ENCODE peak calls at places on chromosomes 11 and 22, in five cellular contexts. One of them, this sample, is unnamed.

GRCh38 chr11:12008790-12009616 is 577 bp upstream of the DKK3 start:
- DNase-seq in activated CD4-positive, CD25-positive, alpha-beta regulatory T cell: no peak
- DNase-seq in ovary: peak; percentile 50
- DNase-seq in CD4-positive, alpha-beta T cell: no peak
- DNase-seq in brain microvascular endothelial cell: no peak
- DNase-seq in this sample: peak; percentile 78

GRCh38 chr22:17199131-17199731 is 20.0 kb downstream of the ADA2 start:
- DNase-seq in brain microvascular endothelial cell: no peak
- DNase-seq in activated CD4-positive, CD25-positive, alpha-beta regulatory T cell: no peak
- DNase-seq in CD4-positive, alpha-beta T cell: no peak
- DNase-seq in ovary: peak; percentile 49
- DNase-seq in this sample: no peak

GRCh38 chr11:65524010-65524746 is 705 bp upstream of the SCYL1 start:
- DNase-seq in brain microvascular endothelial cell: no peak
- DNase-seq in CD4-positive, alpha-beta T cell: no peak
- DNase-seq in activated CD4-positive, CD25-positive, alpha-beta regulatory T cell: no peak
- DNase-seq in ovary: peak; percentile 82
- DNase-seq in this sample: peak; percentile 86

GRCh38 chr22:37499006-37499707 is 13.0 kb upstream of the MFNG start:
- DNase-seq in activated CD4-positive, CD25-positive, alpha-beta regulatory T cell: no peak
- DNase-seq in ovary: no peak
- DNase-seq in brain microvascular endothelial cell: no peak
- DNase-seq in CD4-positive, alpha-beta T cell: no peak
- DNase-seq in this sample: no peak

GRCh38 chr11:17992916-17993315 is 19.9 kb downstream of the SERGEF start:
- DNase-seq in ovary: no peak
- DNase-seq in CD4-positive, alpha-beta T cell: no peak
- DNase-seq in activated CD4-positive, CD25-positive, alpha-beta regulatory T cell: no peak
- DNase-seq in brain microvascular endothelial cell: no peak
- DNase-seq in this sample: no peak

GRCh38 chr11:112334381-112334780 is 73.7 kb upstream of the PLET1 start:
- DNase-seq in activated CD4-positive, CD25-positive, alpha-beta regulatory T cell: no peak
- DNase-seq in brain microvascular endothelial cell: no peak
- DNase-seq in CD4-positive, alpha-beta T cell: no peak
- DNase-seq in ovary: no peak
- DNase-seq in this sample: no peak

GRCh38 chr11:122046846-122047245 is 69.2 kb downstream of the BLID start:
- DNase-seq in activated CD4-positive, CD25-positive, alpha-beta regulatory T cell: no peak
- DNase-seq in CD4-positive, alpha-beta T cell: no peak
- DNase-seq in ovary: no peak
- DNase-seq in brain microvascular endothelial cell: peak; percentile 67
- DNase-seq in this sample: peak; percentile 67

GRCh38 chr11:109527496-109527895 is 105.5 kb downstream of the C11orf87 start:
- DNase-seq in brain microvascular endothelial cell: no peak
- DNase-seq in CD4-positive, alpha-beta T cell: no peak
- DNase-seq in ovary: no peak
- DNase-seq in activated CD4-positive, CD25-positive, alpha-beta regulatory T cell: no peak
- DNase-seq in this sample: no peak

GRCh38 chr22:46328797-46329196 is 6.7 kb upstream of the TRMU start:
- DNase-seq in CD4-positive, alpha-beta T cell: no peak
- DNase-seq in ovary: no peak
- DNase-seq in brain microvascular endothelial cell: no peak
- DNase-seq in activated CD4-positive, CD25-positive, alpha-beta regulatory T cell: no peak
- DNase-seq in this sample: no peak

GRCh38 chr11:104091281-104092071 is 55.0 kb downstream of the DDI1 start:
- DNase-seq in brain microvascular endothelial cell: no peak
- DNase-seq in ovary: no peak
- DNase-seq in CD4-positive, alpha-beta T cell: no peak
- DNase-seq in activated CD4-positive, CD25-positive, alpha-beta regulatory T cell: no peak
- DNase-seq in this sample: no peak

GRCh38 chr11:1918436-1919315 is 827 bp upstream of the TNNT3 start:
- DNase-seq in activated CD4-positive, CD25-positive, alpha-beta regulatory T cell: no peak
- DNase-seq in brain microvascular endothelial cell: no peak
- DNase-seq in ovary: no peak
- DNase-seq in CD4-positive, alpha-beta T cell: no peak
- DNase-seq in this sample: no peak

GRCh38 chr11:92211576-92212167 is 12.9 kb upstream of the FAT3 start:
- DNase-seq in activated CD4-positive, CD25-positive, alpha-beta regulatory T cell: no peak
- DNase-seq in brain microvascular endothelial cell: peak; percentile 22
- DNase-seq in ovary: no peak
- DNase-seq in CD4-positive, alpha-beta T cell: no peak
- DNase-seq in this sample: peak; percentile 52

GRCh38 chr11:105181521-105181920 is 42.0 kb upstream of the CARD18 start:
- DNase-seq in brain microvascular endothelial cell: no peak
- DNase-seq in activated CD4-positive, CD25-positive, alpha-beta regulatory T cell: no peak
- DNase-seq in ovary: no peak
- DNase-seq in CD4-positive, alpha-beta T cell: no peak
- DNase-seq in this sample: no peak

GRCh38 chr11:88174627-88175003 is 628 bp downstream of the RAB38 start:
- DNase-seq in brain microvascular endothelial cell: peak; percentile 76
- DNase-seq in CD4-positive, alpha-beta T cell: no peak
- DNase-seq in ovary: peak; percentile 58
- DNase-seq in activated CD4-positive, CD25-positive, alpha-beta regulatory T cell: no peak
- DNase-seq in this sample: peak; percentile 88

GRCh38 chr22:28905433-28905832 is 22.1 kb downstream of the ZNRF3 start:
- DNase-seq in ovary: no peak
- DNase-seq in activated CD4-positive, CD25-positive, alpha-beta regulatory T cell: no peak
- DNase-seq in brain microvascular endothelial cell: no peak
- DNase-seq in CD4-positive, alpha-beta T cell: no peak
- DNase-seq in this sample: no peak

GRCh38 chr22:19111140-19111539 is 11.1 kb downstream of the DGCR2 start:
- DNase-seq in CD4-positive, alpha-beta T cell: no peak
- DNase-seq in ovary: no peak
- DNase-seq in activated CD4-positive, CD25-positive, alpha-beta regulatory T cell: no peak
- DNase-seq in brain microvascular endothelial cell: no peak
- DNase-seq in this sample: no peak

GRCh38 chr11:126431401-126432064 is 76.0 kb downstream of the ST3GAL4 start:
- DNase-seq in activated CD4-positive, CD25-positive, alpha-beta regulatory T cell: no peak
- DNase-seq in ovary: peak; percentile 72
- DNase-seq in brain microvascular endothelial cell: peak; percentile 71
- DNase-seq in CD4-positive, alpha-beta T cell: no peak
- DNase-seq in this sample: peak; percentile 86

GRCh38 chr11:121592708-121593107 is 139.9 kb upstream of the SORL1-AS1 start:
- DNase-seq in ovary: no peak
- DNase-seq in brain microvascular endothelial cell: no peak
- DNase-seq in CD4-positive, alpha-beta T cell: no peak
- DNase-seq in activated CD4-positive, CD25-positive, alpha-beta regulatory T cell: no peak
- DNase-seq in this sample: no peak

GRCh38 chr11:426851-427250 is 12.1 kb upstream of the SIGIRR start:
- DNase-seq in brain microvascular endothelial cell: no peak
- DNase-seq in ovary: no peak
- DNase-seq in activated CD4-positive, CD25-positive, alpha-beta regulatory T cell: no peak
- DNase-seq in CD4-positive, alpha-beta T cell: no peak
- DNase-seq in this sample: no peak

GRCh38 chr11:69892237-69892985 is 73.2 kb upstream of the FGF3 start:
- DNase-seq in CD4-positive, alpha-beta T cell: no peak
- DNase-seq in ovary: no peak
- DNase-seq in activated CD4-positive, CD25-positive, alpha-beta regulatory T cell: no peak
- DNase-seq in brain microvascular endothelial cell: no peak
- DNase-seq in this sample: peak; percentile 54

GRCh38 chr11:3933165-3933628 is 77.7 kb downstream of the STIM1 start:
- DNase-seq in brain microvascular endothelial cell: no peak
- DNase-seq in CD4-positive, alpha-beta T cell: no peak
- DNase-seq in ovary: no peak
- DNase-seq in activated CD4-positive, CD25-positive, alpha-beta regulatory T cell: no peak
- DNase-seq in this sample: no peak

GRCh38 chr11:46237248-46238077 is 40.0 kb upstream of the CREB3L1 start:
- DNase-seq in activated CD4-positive, CD25-positive, alpha-beta regulatory T cell: no peak
- DNase-seq in CD4-positive, alpha-beta T cell: no peak
- DNase-seq in ovary: peak; percentile 75
- DNase-seq in brain microvascular endothelial cell: peak; percentile 88
- DNase-seq in this sample: peak; percentile 75

GRCh38 chr11:45275823-45276222 is 10.3 kb downstream of the SYT13 start:
- DNase-seq in activated CD4-positive, CD25-positive, alpha-beta regulatory T cell: no peak
- DNase-seq in CD4-positive, alpha-beta T cell: no peak
- DNase-seq in brain microvascular endothelial cell: no peak
- DNase-seq in ovary: no peak
- DNase-seq in this sample: no peak

GRCh38 chr11:103395612-103396011 is 286.4 kb downstream of the DYNC2H1 start:
- DNase-seq in CD4-positive, alpha-beta T cell: no peak
- DNase-seq in ovary: no peak
- DNase-seq in activated CD4-positive, CD25-positive, alpha-beta regulatory T cell: no peak
- DNase-seq in brain microvascular endothelial cell: peak; percentile 12
- DNase-seq in this sample: no peak

GRCh38 chr11:74837191-74837590 is 88.5 kb downstream of the RNF169 start:
- DNase-seq in activated CD4-positive, CD25-positive, alpha-beta regulatory T cell: no peak
- DNase-seq in CD4-positive, alpha-beta T cell: no peak
- DNase-seq in ovary: no peak
- DNase-seq in brain microvascular endothelial cell: no peak
- DNase-seq in this sample: no peak

GRCh38 chr11:117520201-117520600 is 192.5 kb downstream of the CEP164 start:
- DNase-seq in ovary: no peak
- DNase-seq in CD4-positive, alpha-beta T cell: no peak
- DNase-seq in activated CD4-positive, CD25-positive, alpha-beta regulatory T cell: no peak
- DNase-seq in brain microvascular endothelial cell: peak; percentile 16
- DNase-seq in this sample: no peak

GRCh38 chr22:44020981-44021380 is 3.1 kb upstream of the PARVB start:
- DNase-seq in brain microvascular endothelial cell: no peak
- DNase-seq in CD4-positive, alpha-beta T cell: no peak
- DNase-seq in activated CD4-positive, CD25-positive, alpha-beta regulatory T cell: no peak
- DNase-seq in ovary: no peak
- DNase-seq in this sample: no peak

GRCh38 chr11:67484847-67485311 is 2.1 kb downstream of the AIP start:
- DNase-seq in activated CD4-positive, CD25-positive, alpha-beta regulatory T cell: peak; percentile 28
- DNase-seq in ovary: peak; percentile 20
- DNase-seq in CD4-positive, alpha-beta T cell: no peak
- DNase-seq in brain microvascular endothelial cell: no peak
- DNase-seq in this sample: peak; percentile 75

GRCh38 chr11:46238078-46238966 is 39.1 kb upstream of the CREB3L1 start:
- DNase-seq in ovary: peak; percentile 90
- DNase-seq in CD4-positive, alpha-beta T cell: no peak
- DNase-seq in activated CD4-positive, CD25-positive, alpha-beta regulatory T cell: peak; percentile 22
- DNase-seq in brain microvascular endothelial cell: peak; percentile 25
- DNase-seq in this sample: peak; percentile 84

GRCh38 chr22:43817402-43817801 is 5.3 kb upstream of the EFCAB6 start:
- DNase-seq in CD4-positive, alpha-beta T cell: no peak
- DNase-seq in ovary: no peak
- DNase-seq in brain microvascular endothelial cell: no peak
- DNase-seq in activated CD4-positive, CD25-positive, alpha-beta regulatory T cell: no peak
- DNase-seq in this sample: no peak